ENCODE peak calls at places on chromosomes 3 and 15, in six cellular contexts. R is HCT116, W is endodermal cell, M is ovary, Q is upper lobe of right lung, Z is heart left ventricle. P is an unnamed sample. For H3K36me3, the result is how much of the 10 kb centered on the place peaks cover.

GRCh38 chr3:52524258-52524751 is 9.4 kb downstream of the NT5DC2 start:
- DNase-seq in R (no peak), M (no peak), W (no peak), Z (peak), Q (no peak), P (peak)

GRCh38 chr3:58090351-58090750 is 82.1 kb downstream of the FLNB start:
- DNase-seq in Q (no peak), M (no peak), W (no peak), R (no peak), Z (no peak), P (no peak)

GRCh38 chr3:108403921-108404320 is 106.5 kb downstream of the MYH15 start:
- DNase-seq in Q (no peak), R (no peak), W (no peak), Z (no peak), M (no peak), P (no peak)

GRCh38 chr3:115494826-115495225 is 128.5 kb upstream of the GAP43 start:
- DNase-seq in Q (no peak), Z (no peak), R (no peak), W (no peak), M (no peak), P (no peak)

GRCh38 chr15:39415634-39416033 is 165.2 kb upstream of the THBS1 start:
- DNase-seq in W (no peak), R (no peak), M (no peak), Z (no peak), Q (no peak), P (no peak)

GRCh38 chr15:63945005-63945788 is 101.1 kb downstream of the DAPK2 start:
- DNase-seq in W (peak), M (peak), Z (peak), Q (peak), R (peak), P (peak)

GRCh38 chr3:173502983-173503568 is 105.5 kb downstream of the NLGN1 start:
- DNase-seq in R (no peak), Z (no peak), Q (no peak), M (no peak), W (no peak), P (no peak)

GRCh38 chr15:98177950-98178848 is 217.7 kb downstream of the ARRDC4 start:
- DNase-seq in W (peak), M (peak), Z (peak), R (peak), Q (no peak), P (no peak)

GRCh38 chr3:123258811-123259420 is 57.2 kb downstream of the SEC22A start:
- DNase-seq in Q (no peak), R (peak), W (no peak), M (no peak), Z (no peak), P (no peak)

GRCh38 chr15:85826756-85827515 is 32.2 kb upstream of the KLHL25 start:
- DNase-seq in W (peak), R (no peak), Z (no peak), M (no peak), Q (no peak), P (no peak)

GRCh38 chr3:32709346-32709745 is 24.4 kb downstream of the CNOT10 start:
- DNase-seq in Q (no peak), M (no peak), R (no peak), Z (no peak), W (no peak), P (no peak)

GRCh38 chr3:52305926-52306325 is 10.2 kb upstream of the DNAH1 start:
- DNase-seq in Q (no peak), M (no peak), R (no peak), Z (no peak), W (no peak), P (no peak)

GRCh38 chr3:132225664-132226063 is 91.5 kb upstream of the ACP3 start:
- DNase-seq in Q (no peak), M (no peak), W (no peak), Z (no peak), R (no peak), P (no peak)

GRCh38 chr3:101667844-101668243 is 9.1 kb downstream of the ZBTB11 start:
- DNase-seq in Z (no peak), Q (no peak), R (no peak), M (no peak), W (no peak), P (no peak)

GRCh38 chr15:96916750-96917149 is 586.2 kb downstream of the NR2F2 start:
- DNase-seq in M (no peak), Q (no peak), R (no peak), W (no peak), Z (no peak), P (no peak)

GRCh38 chr3:40267940-40268707 is 41.4 kb upstream of the EIF1B start:
- DNase-seq in Z (no peak), R (no peak), Q (no peak), W (peak), M (no peak), P (no peak)

GRCh38 chr3:187000711-187001151 is 70.4 kb downstream of the ST6GAL1 start:
- DNase-seq in R (no peak), Z (no peak), Q (no peak), W (no peak), M (no peak), P (no peak)

GRCh38 chr3:110816008-110816407 is 255.6 kb upstream of the NECTIN3 start:
- DNase-seq in Z (no peak), W (no peak), M (no peak), Q (no peak), R (peak), P (no peak)

GRCh38 chr15:92811514-92811913 is 88.6 kb upstream of the CHD2 start:
- DNase-seq in R (no peak), Z (no peak), W (no peak), Q (no peak), M (no peak), P (no peak)

GRCh38 chr15:33735637-33736247 is 232.6 kb upstream of the CHRM5 start:
- DNase-seq in M (no peak), R (peak), Z (no peak), W (peak), Q (no peak), P (no peak)

GRCh38 chr3:114058646-114059045 is 2.1 kb downstream of the QTRT2 start:
- DNase-seq in R (no peak), Q (no peak), W (no peak), Z (no peak), M (no peak), P (no peak)

GRCh38 chr3:126107203-126107939 is 23.4 kb upstream of the SLC41A3 start:
- DNase-seq in Q (no peak), W (peak), Z (no peak), R (no peak), M (no peak), P (no peak)

GRCh38 chr3:37086918-37087317 is 87.5 kb downstream of the LRRFIP2 start:
- DNase-seq in R (no peak), M (no peak), Z (no peak), Q (no peak), W (no peak), P (no peak)

GRCh38 chr3:81765425-81765824 is 4.0 kb upstream of the GBE1 start:
- DNase-seq in R (no peak), Z (no peak), M (no peak), Q (no peak), W (no peak), P (no peak)

GRCh38 chr3:183430325-183430957 is 2.0 kb upstream of the MCF2L2 start:
- DNase-seq in Z (no peak), W (no peak), M (no peak), R (no peak), Q (no peak), P (no peak)

DNA sequence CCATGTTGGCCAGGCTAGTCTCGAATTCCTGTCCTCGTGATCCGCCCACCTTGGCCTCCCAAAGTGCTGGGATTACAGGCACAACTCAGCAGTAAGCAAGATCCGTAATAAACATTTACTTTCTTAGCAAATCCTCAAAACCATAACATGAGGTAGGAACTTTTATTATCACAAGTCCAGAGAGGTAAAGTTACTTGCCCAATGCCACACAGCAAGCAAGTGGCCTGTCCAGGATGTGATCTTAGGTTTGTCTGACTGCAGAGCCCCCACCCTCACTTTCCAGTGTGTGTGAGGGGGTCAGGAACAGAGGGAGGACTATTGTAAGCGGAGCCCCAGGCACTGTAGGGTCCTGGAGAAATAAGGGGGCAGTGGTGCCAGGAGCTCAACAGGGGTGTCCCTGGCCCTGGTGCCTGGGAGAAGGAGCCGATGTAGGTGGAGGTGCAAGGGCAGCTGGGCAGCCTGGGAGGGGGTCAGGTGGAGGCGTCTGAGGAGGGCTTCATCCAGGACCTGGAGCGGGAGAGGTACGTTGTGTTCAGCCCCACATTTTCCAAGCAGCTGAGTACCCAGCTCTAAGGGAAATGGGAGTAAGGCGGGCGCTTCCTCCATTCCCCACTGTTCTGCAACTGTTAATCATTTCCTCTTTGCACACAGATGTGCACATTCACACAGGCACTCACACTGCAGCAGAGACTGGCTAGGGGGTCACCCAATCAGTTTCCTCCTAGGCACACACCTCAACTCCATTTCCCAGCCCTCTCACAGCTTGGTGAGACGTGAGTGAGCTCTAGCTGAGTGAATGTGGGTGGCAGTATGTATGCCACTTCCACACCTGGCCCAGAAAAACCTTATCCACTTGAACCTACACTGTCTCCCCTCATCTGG is 5.9 kb downstream of the RPUSD3 start:
- DNase-seq in Z (no peak), Q (no peak), M (no peak), R (no peak), W (no peak), P (no peak)
- H3K36me3 ChIP-seq in Z (half or more), Q (under half), M (under half), R (under half), W (under half), P (under half)

DNA sequence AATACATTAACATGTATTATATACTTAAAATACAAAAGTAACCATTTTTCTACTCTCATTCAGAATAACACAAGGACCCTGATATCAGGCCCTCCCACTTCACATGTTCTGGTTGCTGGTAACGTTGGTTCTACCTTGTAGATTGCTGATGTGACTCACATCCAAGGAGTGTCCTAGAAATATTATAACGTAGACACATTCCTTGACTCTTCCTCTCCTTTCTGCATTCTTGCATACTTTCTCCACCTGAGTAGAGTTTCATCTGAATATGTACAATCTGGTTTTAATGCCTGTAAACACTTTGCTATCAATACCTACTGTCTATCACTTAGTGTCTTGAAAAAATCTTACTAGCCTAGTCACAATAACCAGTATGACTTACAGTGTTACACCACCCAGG is 35.0 kb upstream of the NEDD4 start:
- DNase-seq in W (no peak), Q (no peak), R (no peak), M (no peak), Z (no peak), P (no peak)
- H3K36me3 ChIP-seq in W (under half), Q (under half), R (under half), M (under half), Z (under half), P (under half)

DNA sequence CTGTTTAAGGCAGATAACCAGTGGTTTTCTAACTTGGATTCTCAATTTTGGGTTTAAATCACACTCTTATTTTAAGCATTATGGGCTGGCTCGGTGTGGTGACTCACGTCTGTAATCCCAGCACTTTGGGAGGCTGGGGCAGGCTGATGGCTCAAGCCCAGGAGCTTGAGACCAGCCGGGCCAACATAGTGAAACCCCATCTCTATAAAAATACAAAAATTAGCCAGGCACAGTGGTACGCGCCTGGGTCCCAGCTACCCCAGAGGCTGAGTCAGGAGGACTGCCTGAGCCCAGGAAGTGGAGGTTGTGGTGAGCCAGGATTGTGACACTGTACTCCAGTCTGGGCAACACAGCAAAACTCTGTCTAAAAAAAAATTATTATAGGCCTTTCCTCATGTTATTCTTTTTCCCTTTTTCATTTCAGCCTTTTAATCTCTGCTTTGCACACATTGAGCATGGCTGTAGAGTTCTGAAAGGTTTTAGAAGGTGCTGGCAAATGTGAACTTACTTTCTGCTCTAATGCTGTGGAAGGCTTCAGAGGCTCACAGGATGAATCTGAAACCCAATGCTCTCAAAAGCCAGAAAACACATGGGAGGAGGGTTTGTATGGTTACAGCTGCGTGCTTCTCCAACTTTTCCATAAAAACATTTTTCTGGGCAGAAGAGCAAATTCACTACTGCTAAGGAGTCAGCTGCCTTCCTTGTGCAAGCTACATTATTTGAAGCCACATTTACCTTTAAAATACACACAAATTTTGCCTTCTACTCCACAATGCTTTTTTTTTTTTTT is 32.5 kb downstream of the CHAC1 start:
- DNase-seq in M (no peak), R (no peak), W (no peak), Q (no peak), Z (no peak), P (peak)
- H3K36me3 ChIP-seq in M (under half), R (half or more), W (half or more), Q (half or more), Z (half or more), P (under half)

DNA sequence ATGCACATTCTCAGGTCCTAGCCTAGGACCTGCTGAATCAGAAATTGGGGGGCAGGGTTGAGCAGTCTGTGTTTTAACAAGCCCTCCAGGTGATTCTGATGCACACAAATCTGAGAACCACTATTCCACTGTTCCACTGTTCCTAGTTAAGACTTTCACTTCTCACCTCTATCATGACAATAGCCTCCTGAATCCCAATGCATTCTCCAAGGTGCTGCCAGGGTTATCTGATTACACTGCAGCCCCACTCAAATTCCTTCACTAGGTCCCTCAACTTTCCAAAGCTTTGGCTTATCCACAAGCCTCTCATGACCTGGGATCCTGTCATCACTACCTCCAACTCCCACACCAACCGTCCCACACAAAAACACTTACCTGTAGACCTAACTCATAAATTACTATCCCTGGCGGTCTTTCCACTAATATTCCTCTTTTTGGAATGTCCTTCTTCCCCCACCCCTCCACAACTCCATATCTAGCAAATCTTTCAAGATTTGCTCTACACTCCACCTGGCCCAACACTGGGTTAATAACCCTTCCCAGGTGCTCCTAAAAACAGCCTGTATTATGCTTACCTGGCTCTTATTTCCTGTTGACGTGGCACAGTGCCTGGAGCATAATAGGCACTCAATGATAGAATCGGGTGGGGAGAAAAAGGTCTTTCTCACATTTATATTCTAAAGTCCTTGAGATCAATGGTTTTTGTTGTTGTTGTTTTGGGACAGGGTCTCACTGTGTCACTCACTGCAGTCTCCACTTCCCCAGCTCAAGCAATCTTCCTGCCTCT is 27.2 kb downstream of the TBL1XR1 start:
- DNase-seq in M (no peak), W (peak), Z (no peak), Q (no peak), R (no peak), P (no peak)
- H3K36me3 ChIP-seq in M (under half), W (half or more), Z (under half), Q (under half), R (under half), P (under half)

GRCh38 chr15:78895411-78895810 is 22.7 kb downstream of the MORF4L1 start:
- DNase-seq in R (no peak), Z (no peak), Q (no peak), M (no peak), W (no peak), P (no peak)

GRCh38 chr15:78889000-78889399 is 16.3 kb downstream of the MORF4L1 start:
- DNase-seq in Q (no peak), Z (no peak), M (no peak), R (no peak), W (no peak), P (no peak)

GRCh38 chr15:78898540-78898939 is 25.9 kb downstream of the MORF4L1 start:
- DNase-seq in M (no peak), W (no peak), Z (no peak), R (no peak), Q (no peak), P (no peak)

GRCh38 chr15:78893538-78893937 is 20.8 kb downstream of the MORF4L1 start:
- DNase-seq in Q (no peak), M (no peak), R (no peak), W (no peak), Z (no peak), P (no peak)
- H3K36me3 ChIP-seq in Q (half or more), M (under half), R (half or more), W (half or more), Z (half or more), P (under half)

GRCh38 chr3:63992461-63993209 is 30.7 kb downstream of the PSMD6 start:
- DNase-seq in Q (no peak), W (no peak), Z (no peak), M (no peak), R (no peak), P (no peak)
- H3K36me3 ChIP-seq in Q (half or more), W (half or more), Z (half or more), M (under half), R (under half), P (under half)

DNA sequence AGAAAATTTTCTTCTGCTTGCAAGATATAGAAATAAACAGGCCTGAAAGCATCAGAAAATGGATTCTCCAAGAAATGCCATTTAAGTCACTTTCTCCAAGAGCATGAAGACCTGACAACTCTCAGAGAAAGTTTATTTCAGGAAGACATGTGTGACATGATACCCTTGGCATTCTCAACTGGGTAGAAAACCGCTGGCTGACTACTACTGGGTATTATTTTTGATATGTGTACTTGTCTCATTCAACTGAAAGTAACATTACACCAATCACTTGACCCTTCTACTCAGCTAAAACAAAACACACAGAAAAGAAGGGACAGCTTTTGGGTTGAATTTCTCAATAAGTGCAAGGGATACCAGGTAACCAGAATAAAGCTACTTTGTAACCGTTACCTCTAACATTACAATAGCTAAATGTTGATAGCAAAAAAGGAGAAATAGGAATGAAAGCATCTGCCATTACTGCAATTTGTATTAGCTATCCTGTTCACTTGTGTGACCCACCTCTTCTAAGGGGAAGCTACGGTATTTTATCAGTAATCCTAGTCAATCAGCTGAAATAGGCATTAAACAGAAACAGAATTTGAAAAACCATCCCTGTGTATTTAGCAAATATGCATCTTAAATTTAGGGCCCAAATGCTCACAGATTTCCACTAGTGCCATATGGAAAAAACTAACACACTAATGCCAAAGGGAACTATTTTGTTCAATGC is 7.3 kb downstream of the TRA2B start:
- DNase-seq in M (no peak), W (peak), Q (no peak), Z (no peak), R (no peak), P (no peak)
- H3K36me3 ChIP-seq in M (under half), W (half or more), Q (under half), Z (under half), R (half or more), P (under half)

GRCh38 chr3:111890051-111890580 is 31.1 kb downstream of the PHLDB2 start:
- DNase-seq in Q (no peak), W (no peak), Z (no peak), M (no peak), R (no peak), P (no peak)
- H3K36me3 ChIP-seq in Q (under half), W (half or more), Z (under half), M (under half), R (under half), P (under half)